ENCODE peak calls at places on chromosomes 5 and 9, in seven cellular contexts. S, A, F, V, W, L and J are unnamed samples.
A peak's percentile ranks its signal among the peaks of the same experiment; 100 is the strongest.

GRCh38 chr9:100098241-100098886 is 436 bp downstream of the ERP44 start:
- DNase-seq in V (peak; percentile 41), S (peak; percentile 77), W (peak; percentile 81), A (peak; percentile 75), L (peak; percentile 41), F (peak; percentile 75), J (peak; percentile 54)

GRCh38 chr5:58363850-58364249 is 96.0 kb downstream of the PLK2 start:
- DNase-seq in S (no peak), A (no peak), V (no peak), L (no peak), W (no peak), F (no peak), J (no peak)

GRCh38 chr5:138932171-138932810 is 57.2 kb upstream of the LRRTM2 start:
- DNase-seq in V (no peak), S (no peak), A (no peak), L (no peak), F (no peak), W (peak; percentile 76), J (peak; percentile 7)

GRCh38 chr9:124149992-124150391 is 107.8 kb upstream of the NEK6 start:
- DNase-seq in F (no peak), S (peak; percentile 27), A (no peak), L (no peak), V (no peak), W (no peak), J (no peak)

GRCh38 chr9:14281136-14281795 is 32.7 kb downstream of the NFIB start:
- DNase-seq in V (no peak), S (no peak), L (no peak), F (no peak), W (no peak), A (no peak), J (no peak)

GRCh38 chr9:134912126-134912840 is 5.4 kb downstream of the FCN1 start:
- DNase-seq in A (no peak), S (no peak), L (no peak), V (no peak), W (no peak), F (no peak), J (no peak)

GRCh38 chr9:3517377-3518048 is 8.3 kb downstream of the RFX3 start:
- DNase-seq in L (no peak), V (no peak), F (no peak), A (no peak), W (no peak), S (no peak), J (peak; percentile 47)

GRCh38 chr5:75630875-75631274 is 19.6 kb downstream of the ANKDD1B start:
- DNase-seq in A (no peak), L (no peak), W (no peak), V (no peak), S (no peak), F (no peak), J (no peak)

GRCh38 chr5:155023320-155023719 is 9.8 kb downstream of the KIF4B start:
- DNase-seq in S (no peak), A (no peak), W (no peak), V (no peak), F (no peak), L (no peak), J (no peak)

GRCh38 chr9:136438548-136438908 is 1.1 kb downstream of the INPP5E start:
- DNase-seq in W (no peak), S (peak; percentile 39), V (no peak), A (no peak), L (no peak), F (peak; percentile 34), J (peak; percentile 34)

GRCh38 chr9:93984860-93985259 is 29.7 kb upstream of the BARX1 start:
- DNase-seq in V (no peak), W (no peak), F (no peak), S (no peak), L (no peak), A (no peak), J (no peak)

GRCh38 chr5:36723921-36724320 is 117.5 kb downstream of the SLC1A3 start:
- DNase-seq in W (no peak), V (no peak), S (no peak), F (no peak), A (no peak), L (no peak), J (peak; percentile 42)

GRCh38 chr9:34496149-34496712 is 26.6 kb downstream of the ENHO start:
- DNase-seq in F (no peak), W (peak; percentile 22), A (no peak), S (peak; percentile 93), V (no peak), L (no peak), J (no peak)

GRCh38 chr9:18543406-18543965 is 69.5 kb downstream of the ADAMTSL1 start:
- DNase-seq in S (peak; percentile 73), F (no peak), L (no peak), A (no peak), V (no peak), W (no peak), J (no peak)

GRCh38 chr5:125603321-125603720 is 819.9 kb upstream of the GRAMD2B start:
- DNase-seq in L (no peak), V (no peak), S (no peak), A (no peak), F (no peak), W (no peak), J (no peak)

GRCh38 chr5:141910271-141910673 is 13.4 kb upstream of the DELE1 start:
- DNase-seq in F (no peak), L (no peak), V (no peak), S (no peak), A (no peak), W (no peak), J (no peak)

GRCh38 chr9:134469041-134469875 is 143.0 kb downstream of the RXRA start:
- DNase-seq in L (no peak), F (no peak), V (no peak), A (no peak), W (peak; percentile 91), S (no peak), J (no peak)

GRCh38 chr9:114163517-114163924 is 8.2 kb downstream of the COL27A1 start:
- DNase-seq in S (peak; percentile 45), A (peak; percentile 28), L (no peak), V (no peak), F (peak; percentile 55), W (no peak), J (no peak)

GRCh38 chr5:10934789-10935355 is 173.8 kb upstream of the DAP start:
- DNase-seq in F (no peak), S (no peak), W (no peak), L (no peak), A (no peak), V (peak; percentile 98), J (no peak)